ENCODE peak calls at places on chromosome 10, in six cellular contexts. M, I, A, P, N and H are unnamed samples.

GRCh38 chr10:92822060-92822634 is 26.2 kb upstream of the EXOC6 start:
- DNase-seq in M (peak), I (peak), A (no peak), P (no peak), N (peak), H (peak)

GRCh38 chr10:98858525-98858924 is 377.1 kb downstream of the HPSE2 start:
- DNase-seq in M (no peak), I (peak), A (no peak), P (no peak), N (no peak), H (no peak)

GRCh38 chr10:102352066-102352715 is 43.3 kb upstream of the NFKB2 start:
- DNase-seq in M (peak), I (peak), A (peak), P (peak), N (peak), H (peak)

GRCh38 chr10:12351447-12351846 is 2.1 kb downstream of the CAMK1D start:
- DNase-seq in M (no peak), I (no peak), A (no peak), P (no peak), N (no peak), H (no peak)

GRCh38 chr10:105797234-105797890 is 1156.3 kb downstream of the SORCS3 start:
- DNase-seq in M (no peak), I (no peak), A (no peak), P (peak), N (peak), H (no peak)

GRCh38 chr10:132388901-132389630 is 7.9 kb upstream of the PWWP2B start:
- DNase-seq in M (no peak), I (no peak), A (peak), P (no peak), N (peak), H (no peak)

GRCh38 chr10:122192142-122192541 is 79.0 kb upstream of the BTBD16 start:
- DNase-seq in M (no peak), I (no peak), A (peak), P (peak), N (no peak), H (no peak)

GRCh38 chr10:119536508-119536837 is 6.0 kb downstream of the RGS10 start:
- DNase-seq in M (no peak), I (no peak), A (no peak), P (no peak), N (no peak), H (no peak)

GRCh38 chr10:49290607-49291006 is 8.4 kb upstream of the C10orf71 start:
- DNase-seq in M (no peak), I (no peak), A (no peak), P (no peak), N (no peak), H (no peak)

GRCh38 chr10:54133201-54133600 is 667.8 kb downstream of the PCDH15 start:
- DNase-seq in M (no peak), I (no peak), A (no peak), P (no peak), N (no peak), H (peak)

GRCh38 chr10:32065871-32066270 is 9.6 kb upstream of the KIF5B start:
- DNase-seq in M (no peak), I (peak), A (no peak), P (no peak), N (peak), H (no peak)

GRCh38 chr10:71742301-71743098 is 22.9 kb upstream of the C10orf105 start:
- DNase-seq in M (no peak), I (no peak), A (no peak), P (no peak), N (no peak), H (no peak)

GRCh38 chr10:18043148-18043547 is 91.4 kb downstream of the SLC39A12 start:
- DNase-seq in M (no peak), I (peak), A (no peak), P (no peak), N (no peak), H (peak)

GRCh38 chr10:18044976-18045720 is 93.4 kb downstream of the SLC39A12 start:
- DNase-seq in M (no peak), I (peak), A (no peak), P (no peak), N (no peak), H (peak)

GRCh38 chr10:18043607-18044006 is 91.9 kb downstream of the SLC39A12 start:
- DNase-seq in M (no peak), I (peak), A (no peak), P (no peak), N (no peak), H (no peak)
- H4K91ac ChIP-seq in M (no peak), I (no peak), A (no peak), P (no peak), N (no peak), H (no peak)

DNA sequence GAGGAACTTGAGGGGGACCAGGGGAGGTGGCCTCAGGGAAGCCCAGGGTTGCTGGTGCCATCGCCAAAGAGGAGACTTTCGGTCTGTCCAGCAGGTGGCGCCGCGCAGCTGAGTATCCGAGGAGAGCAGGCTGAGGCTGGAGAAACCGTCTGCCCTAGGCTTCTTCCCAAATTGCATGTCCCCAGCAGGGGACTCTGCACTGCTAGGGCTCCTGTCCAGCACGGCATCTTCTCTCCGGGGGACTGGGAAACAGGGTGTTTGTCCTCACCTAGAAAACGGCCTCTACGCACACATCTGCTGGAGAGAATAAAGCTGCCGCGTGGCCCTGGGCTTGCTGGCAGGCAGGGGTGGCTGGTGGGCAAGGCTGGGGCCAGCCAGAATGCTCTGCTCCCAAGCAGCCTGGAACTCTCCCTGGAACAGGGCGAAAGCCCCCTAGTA is 161.9 kb downstream of the SH2D4B start:
- DNase-seq in M (peak), I (peak), A (peak), P (peak), N (peak), H (peak)
- H4K91ac ChIP-seq in M (no peak), I (no peak), A (no peak), P (no peak), N (no peak), H (no peak)

GRCh38 chr10:37675449-37675848 is 182.0 kb downstream of the ZNF248 start:
- DNase-seq in M (no peak), I (no peak), A (no peak), P (no peak), N (no peak), H (no peak)
- H4K91ac ChIP-seq in M (no peak), I (no peak), A (no peak), P (no peak), N (no peak), H (no peak)

DNA sequence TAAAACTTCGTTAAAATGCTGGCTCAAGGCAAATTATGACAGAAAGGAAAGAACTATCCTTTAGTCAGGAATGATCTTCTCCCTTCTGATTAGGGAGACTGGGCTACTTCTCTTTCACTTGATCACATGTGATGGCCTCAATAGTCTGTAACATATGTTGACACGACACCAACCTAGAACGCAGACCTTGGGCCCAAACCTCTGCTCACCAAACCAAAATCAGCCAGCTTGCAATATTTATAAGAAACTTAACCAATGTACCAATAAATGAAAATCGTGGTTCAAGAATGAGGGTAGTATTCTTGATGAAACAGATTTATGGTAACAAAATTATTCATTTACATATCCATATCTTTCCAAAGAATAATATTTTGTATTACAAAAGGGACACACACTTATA is 361.6 kb downstream of the SORCS1 start:
- DNase-seq in M (no peak), I (no peak), A (no peak), P (no peak), N (no peak), H (no peak)
- H4K91ac ChIP-seq in M (no peak), I (no peak), A (no peak), P (no peak), N (no peak), H (no peak)

DNA sequence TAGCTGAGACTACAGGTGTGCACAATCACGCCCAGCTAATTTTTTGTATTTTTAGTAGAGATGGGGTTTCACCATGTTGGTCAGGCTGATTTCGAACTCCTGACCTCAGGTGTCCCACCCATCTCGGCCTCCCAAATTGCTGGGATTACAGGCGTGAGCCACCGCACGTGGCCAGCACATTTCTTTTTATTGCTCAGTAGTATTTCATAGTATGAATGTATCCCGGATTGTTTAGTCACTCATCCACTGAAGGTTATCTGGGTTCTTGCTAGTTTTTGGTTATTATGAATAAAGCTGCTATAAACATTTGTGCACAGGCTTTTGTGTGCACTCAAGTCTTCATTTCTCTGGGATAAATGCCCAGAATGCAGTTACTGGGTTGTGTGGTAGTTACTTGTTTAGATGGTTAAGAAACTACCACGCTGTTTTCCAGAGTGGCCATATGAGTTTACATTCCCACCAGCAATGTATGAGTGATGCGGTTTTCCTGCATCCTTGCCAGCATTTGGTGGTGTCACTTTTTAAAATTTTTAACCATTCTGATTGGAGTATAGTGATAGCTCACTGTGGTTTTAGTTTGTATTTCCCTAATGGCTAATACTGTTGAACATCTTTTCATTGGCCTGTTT is 275.8 kb upstream of the LYZL1 start:
- DNase-seq in M (no peak), I (peak), A (no peak), P (no peak), N (peak), H (peak)
- H4K91ac ChIP-seq in M (no peak), I (no peak), A (no peak), P (no peak), N (no peak), H (no peak)

GRCh38 chr10:63976538-63976937 is 455.3 kb downstream of the REEP3 start:
- DNase-seq in M (peak), I (peak), A (peak), P (peak), N (peak), H (peak)
- H4K91ac ChIP-seq in M (no peak), I (no peak), A (no peak), P (no peak), N (no peak), H (no peak)

DNA sequence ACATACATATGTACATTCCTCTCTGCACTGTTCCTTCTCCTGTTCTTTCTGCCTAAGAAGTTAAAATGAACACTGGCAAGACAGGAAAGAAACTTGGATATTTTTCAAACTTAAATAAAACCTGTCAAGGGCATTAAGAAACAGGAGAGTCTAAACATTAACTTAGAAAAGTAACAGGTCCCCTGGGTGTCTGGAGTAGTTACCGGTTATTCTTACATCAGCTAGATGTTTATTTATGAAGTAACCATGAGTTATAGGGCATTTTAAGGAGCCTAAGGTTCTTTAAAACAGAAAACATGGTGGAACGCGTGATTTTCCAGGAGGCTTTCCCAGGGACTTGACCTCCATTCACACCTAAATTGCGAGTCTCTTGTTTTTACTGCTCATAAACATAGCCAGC is 148.2 kb downstream of the PRKCQ start:
- DNase-seq in M (no peak), I (no peak), A (no peak), P (no peak), N (no peak), H (no peak)
- H4K91ac ChIP-seq in M (no peak), I (no peak), A (no peak), P (no peak), N (no peak), H (no peak)

GRCh38 chr10:69760086-69760485 is 41.6 kb upstream of the COL13A1 start:
- DNase-seq in M (no peak), I (peak), A (no peak), P (no peak), N (no peak), H (peak)
- H4K91ac ChIP-seq in M (no peak), I (no peak), A (no peak), P (no peak), N (no peak), H (no peak)